ENCODE peak calls at places on chromosome 6, in seven cellular contexts. One of them, this sample, is unnamed.

GRCh38 chr6:148044261-148044731 is 298.3 kb upstream of the SASH1 start:
- DNase-seq in HCT116: no peak
- DNase-seq in B cell: no peak
- DNase-seq in astrocyte of the spinal cord: peak
- DNase-seq in Calu3: no peak
- DNase-seq in cardiac muscle cell: no peak
- DNase-seq in breast epithelium: no peak
- DNase-seq in this sample: no peak

GRCh38 chr6:35973670-35974222 is 50.7 kb downstream of the SLC26A8 start:
- DNase-seq in HCT116: no peak
- DNase-seq in B cell: no peak
- DNase-seq in astrocyte of the spinal cord: no peak
- DNase-seq in Calu3: peak
- DNase-seq in cardiac muscle cell: no peak
- DNase-seq in breast epithelium: no peak
- DNase-seq in this sample: no peak

GRCh38 chr6:52609968-52610367 is 33.1 kb upstream of the TRAM2 start:
- DNase-seq in HCT116: no peak
- DNase-seq in B cell: no peak
- DNase-seq in astrocyte of the spinal cord: no peak
- DNase-seq in Calu3: no peak
- DNase-seq in cardiac muscle cell: no peak
- DNase-seq in breast epithelium: no peak
- DNase-seq in this sample: no peak

GRCh38 chr6:98516869-98517268 is 317.5 kb upstream of the POU3F2 start:
- DNase-seq in HCT116: no peak
- DNase-seq in B cell: no peak
- DNase-seq in astrocyte of the spinal cord: no peak
- DNase-seq in Calu3: no peak
- DNase-seq in cardiac muscle cell: no peak
- DNase-seq in breast epithelium: no peak
- DNase-seq in this sample: no peak

GRCh38 chr6:41088451-41088850 is 15.7 kb downstream of the NFYA start:
- DNase-seq in HCT116: no peak
- DNase-seq in B cell: no peak
- DNase-seq in astrocyte of the spinal cord: peak
- DNase-seq in Calu3: no peak
- DNase-seq in cardiac muscle cell: no peak
- DNase-seq in breast epithelium: peak
- DNase-seq in this sample: no peak

GRCh38 chr6:140857734-140858380 is 1274.9 kb upstream of the GJE1 start:
- DNase-seq in HCT116: peak
- DNase-seq in B cell: no peak
- DNase-seq in astrocyte of the spinal cord: peak
- DNase-seq in Calu3: no peak
- DNase-seq in cardiac muscle cell: no peak
- DNase-seq in breast epithelium: no peak
- DNase-seq in this sample: no peak

GRCh38 chr6:10495014-10495413 is 26.1 kb upstream of the GCNT2 start:
- DNase-seq in HCT116: no peak
- DNase-seq in B cell: no peak
- DNase-seq in astrocyte of the spinal cord: no peak
- DNase-seq in Calu3: no peak
- DNase-seq in cardiac muscle cell: no peak
- DNase-seq in breast epithelium: no peak
- DNase-seq in this sample: no peak

GRCh38 chr6:136550045-136550329 is 235 bp downstream of the MAP7 start:
- DNase-seq in HCT116: no peak
- DNase-seq in B cell: no peak
- DNase-seq in astrocyte of the spinal cord: no peak
- DNase-seq in Calu3: no peak
- DNase-seq in cardiac muscle cell: peak
- DNase-seq in breast epithelium: no peak
- DNase-seq in this sample: no peak

GRCh38 chr6:36625161-36625919 is 31.2 kb downstream of the SRSF3 start:
- DNase-seq in HCT116: no peak
- DNase-seq in B cell: no peak
- DNase-seq in astrocyte of the spinal cord: peak
- DNase-seq in Calu3: no peak
- DNase-seq in cardiac muscle cell: no peak
- DNase-seq in breast epithelium: no peak
- DNase-seq in this sample: no peak

GRCh38 chr6:144744720-144745119 is 459.6 kb downstream of the UTRN start:
- DNase-seq in HCT116: no peak
- DNase-seq in B cell: no peak
- DNase-seq in astrocyte of the spinal cord: no peak
- DNase-seq in Calu3: no peak
- DNase-seq in cardiac muscle cell: no peak
- DNase-seq in breast epithelium: no peak
- DNase-seq in this sample: no peak

GRCh38 chr6:146700078-146700686 is 101.4 kb downstream of the ADGB start:
- DNase-seq in HCT116: peak
- DNase-seq in B cell: peak
- DNase-seq in astrocyte of the spinal cord: peak
- DNase-seq in Calu3: peak
- DNase-seq in cardiac muscle cell: peak
- DNase-seq in breast epithelium: peak
- DNase-seq in this sample: peak

GRCh38 chr6:12331474-12331873 is 41.3 kb downstream of the EDN1 start:
- DNase-seq in HCT116: no peak
- DNase-seq in B cell: no peak
- DNase-seq in astrocyte of the spinal cord: no peak
- DNase-seq in Calu3: no peak
- DNase-seq in cardiac muscle cell: no peak
- DNase-seq in breast epithelium: no peak
- DNase-seq in this sample: no peak

GRCh38 chr6:74891358-74891811 is 314.5 kb downstream of the COL12A1 start:
- DNase-seq in HCT116: no peak
- DNase-seq in B cell: no peak
- DNase-seq in astrocyte of the spinal cord: peak
- DNase-seq in Calu3: no peak
- DNase-seq in cardiac muscle cell: no peak
- DNase-seq in breast epithelium: no peak
- DNase-seq in this sample: no peak

GRCh38 chr6:109455161-109455501 is 441 bp downstream of the MICAL1 start:
- DNase-seq in HCT116: no peak
- DNase-seq in B cell: no peak
- DNase-seq in astrocyte of the spinal cord: no peak
- DNase-seq in Calu3: peak
- DNase-seq in cardiac muscle cell: no peak
- DNase-seq in breast epithelium: no peak
- DNase-seq in this sample: no peak

GRCh38 chr6:98787961-98788360 is 46.4 kb upstream of the POU3F2 start:
- DNase-seq in HCT116: no peak
- DNase-seq in B cell: no peak
- DNase-seq in astrocyte of the spinal cord: no peak
- DNase-seq in Calu3: no peak
- DNase-seq in cardiac muscle cell: peak
- DNase-seq in breast epithelium: no peak
- DNase-seq in this sample: no peak

GRCh38 chr6:66926060-66926459 is 1219.0 kb upstream of the EYS start:
- DNase-seq in HCT116: peak
- DNase-seq in B cell: no peak
- DNase-seq in astrocyte of the spinal cord: no peak
- DNase-seq in Calu3: no peak
- DNase-seq in cardiac muscle cell: no peak
- DNase-seq in breast epithelium: no peak
- DNase-seq in this sample: no peak

GRCh38 chr6:108526739-108527174 is 34.0 kb upstream of the FOXO3 start:
- DNase-seq in HCT116: no peak
- DNase-seq in B cell: peak
- DNase-seq in astrocyte of the spinal cord: peak
- DNase-seq in Calu3: no peak
- DNase-seq in cardiac muscle cell: peak
- DNase-seq in breast epithelium: no peak
- DNase-seq in this sample: no peak

GRCh38 chr6:38933426-38933825 is 115.2 kb upstream of the GLP1R start:
- DNase-seq in HCT116: peak
- DNase-seq in B cell: no peak
- DNase-seq in astrocyte of the spinal cord: peak
- DNase-seq in Calu3: peak
- DNase-seq in cardiac muscle cell: no peak
- DNase-seq in breast epithelium: no peak
- DNase-seq in this sample: no peak

GRCh38 chr6:45568626-45569025 is 190.9 kb upstream of the SUPT3H start:
- DNase-seq in HCT116: no peak
- DNase-seq in B cell: no peak
- DNase-seq in astrocyte of the spinal cord: no peak
- DNase-seq in Calu3: no peak
- DNase-seq in cardiac muscle cell: no peak
- DNase-seq in breast epithelium: no peak
- DNase-seq in this sample: no peak

GRCh38 chr6:108637963-108638362 is 77.2 kb downstream of the FOXO3 start:
- DNase-seq in HCT116: no peak
- DNase-seq in B cell: no peak
- DNase-seq in astrocyte of the spinal cord: no peak
- DNase-seq in Calu3: no peak
- DNase-seq in cardiac muscle cell: no peak
- DNase-seq in breast epithelium: no peak
- DNase-seq in this sample: no peak

GRCh38 chr6:17640477-17640917 is 40.4 kb downstream of the FAM8A1 start:
- DNase-seq in HCT116: no peak
- DNase-seq in B cell: no peak
- DNase-seq in astrocyte of the spinal cord: no peak
- DNase-seq in Calu3: no peak
- DNase-seq in cardiac muscle cell: no peak
- DNase-seq in breast epithelium: no peak
- DNase-seq in this sample: no peak

GRCh38 chr6:139172151-139172550 is 37.3 kb downstream of the HECA start:
- DNase-seq in HCT116: no peak
- DNase-seq in B cell: no peak
- DNase-seq in astrocyte of the spinal cord: no peak
- DNase-seq in Calu3: no peak
- DNase-seq in cardiac muscle cell: no peak
- DNase-seq in breast epithelium: no peak
- DNase-seq in this sample: no peak
- TF ChIP-seq CTCF in HCT116: no peak
- TF ChIP-seq CTCF in B cell: no peak
- TF ChIP-seq CTCF in astrocyte of the spinal cord: no peak
- TF ChIP-seq CTCF in Calu3: no peak
- TF ChIP-seq CTCF in cardiac muscle cell: no peak
- TF ChIP-seq CTCF in breast epithelium: no peak
- TF ChIP-seq CTCF in this sample: no peak

DNA sequence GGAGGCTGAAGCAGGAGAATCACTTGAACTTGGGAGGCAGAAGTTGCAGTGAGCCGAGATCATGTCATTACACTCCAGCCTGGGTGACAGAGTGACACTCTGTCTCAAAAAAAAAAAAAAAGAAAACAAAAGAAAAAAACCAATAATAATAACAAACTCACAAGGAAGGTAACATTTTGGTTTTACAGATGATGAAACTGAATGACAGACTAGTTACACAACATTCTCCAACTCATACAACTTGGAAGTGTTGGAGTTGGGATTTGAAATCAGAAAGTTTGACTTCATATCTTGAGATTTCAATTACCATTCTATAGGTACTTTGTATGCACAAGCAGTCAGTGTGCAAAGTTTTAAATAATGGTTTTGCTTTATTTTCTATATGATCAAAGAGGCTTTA is 10.2 kb downstream of the TPD52L1 start:
- DNase-seq in HCT116: no peak
- DNase-seq in B cell: no peak
- DNase-seq in astrocyte of the spinal cord: no peak
- DNase-seq in Calu3: no peak
- DNase-seq in cardiac muscle cell: no peak
- DNase-seq in breast epithelium: no peak
- DNase-seq in this sample: no peak
- TF ChIP-seq CTCF in HCT116: no peak
- TF ChIP-seq CTCF in B cell: no peak
- TF ChIP-seq CTCF in astrocyte of the spinal cord: no peak
- TF ChIP-seq CTCF in Calu3: no peak
- TF ChIP-seq CTCF in cardiac muscle cell: no peak
- TF ChIP-seq CTCF in breast epithelium: no peak
- TF ChIP-seq CTCF in this sample: no peak

DNA sequence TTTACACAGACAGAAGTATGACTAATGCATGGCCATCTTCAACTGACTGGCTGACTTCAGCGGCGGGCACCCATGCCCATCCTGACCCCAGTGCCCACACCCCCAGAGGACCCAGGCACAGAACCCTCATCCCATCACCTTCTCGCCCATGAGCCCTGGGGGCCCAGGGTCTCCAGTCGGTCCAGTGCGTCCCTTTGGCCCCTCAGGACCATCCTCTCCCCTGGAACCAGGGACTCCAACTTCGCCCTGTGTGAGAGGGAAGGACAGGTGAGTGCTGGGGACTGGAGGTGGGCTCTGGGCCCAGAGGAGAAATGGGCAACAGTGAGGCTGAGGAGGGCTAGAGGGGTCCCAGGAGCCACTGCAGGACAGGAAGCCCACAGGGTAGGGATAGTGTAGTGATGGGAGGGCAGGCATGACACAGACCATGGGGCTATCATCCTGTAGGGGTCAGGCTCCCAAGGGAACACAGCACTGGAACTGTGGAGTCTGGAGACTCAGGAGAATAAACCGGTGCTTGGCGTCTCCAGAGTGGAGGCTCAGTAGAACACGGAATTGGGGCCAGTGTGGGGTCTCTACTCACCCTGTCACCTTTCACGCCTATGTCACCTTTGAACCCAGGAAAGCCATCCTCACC is 16.7 kb downstream of the COL11A2 start:
- DNase-seq in HCT116: no peak
- DNase-seq in B cell: no peak
- DNase-seq in astrocyte of the spinal cord: no peak
- DNase-seq in Calu3: no peak
- DNase-seq in cardiac muscle cell: no peak
- DNase-seq in breast epithelium: no peak
- DNase-seq in this sample: no peak
- TF ChIP-seq CTCF in HCT116: peak
- TF ChIP-seq CTCF in B cell: no peak
- TF ChIP-seq CTCF in astrocyte of the spinal cord: peak
- TF ChIP-seq CTCF in Calu3: no peak
- TF ChIP-seq CTCF in cardiac muscle cell: no peak
- TF ChIP-seq CTCF in breast epithelium: no peak
- TF ChIP-seq CTCF in this sample: no peak

GRCh38 chr6:157158897-157159296 is 164.4 kb downstream of the TMEM242 start:
- DNase-seq in HCT116: no peak
- DNase-seq in B cell: no peak
- DNase-seq in astrocyte of the spinal cord: no peak
- DNase-seq in Calu3: no peak
- DNase-seq in cardiac muscle cell: peak
- DNase-seq in breast epithelium: no peak
- DNase-seq in this sample: no peak
- TF ChIP-seq CTCF in HCT116: peak
- TF ChIP-seq CTCF in B cell: no peak
- TF ChIP-seq CTCF in astrocyte of the spinal cord: no peak
- TF ChIP-seq CTCF in Calu3: no peak
- TF ChIP-seq CTCF in cardiac muscle cell: peak
- TF ChIP-seq CTCF in breast epithelium: no peak
- TF ChIP-seq CTCF in this sample: no peak

GRCh38 chr6:50259903-50260302 is 210.2 kb upstream of the DEFB112 start:
- DNase-seq in HCT116: no peak
- DNase-seq in B cell: no peak
- DNase-seq in astrocyte of the spinal cord: no peak
- DNase-seq in Calu3: no peak
- DNase-seq in cardiac muscle cell: no peak
- DNase-seq in breast epithelium: no peak
- DNase-seq in this sample: no peak

GRCh38 chr6:50270427-50270826 is 220.7 kb upstream of the DEFB112 start:
- DNase-seq in HCT116: no peak
- DNase-seq in B cell: no peak
- DNase-seq in astrocyte of the spinal cord: no peak
- DNase-seq in Calu3: no peak
- DNase-seq in cardiac muscle cell: no peak
- DNase-seq in breast epithelium: no peak
- DNase-seq in this sample: no peak

GRCh38 chr6:50264995-50265571 is 215.4 kb upstream of the DEFB112 start:
- DNase-seq in HCT116: no peak
- DNase-seq in B cell: no peak
- DNase-seq in astrocyte of the spinal cord: no peak
- DNase-seq in Calu3: peak
- DNase-seq in cardiac muscle cell: peak
- DNase-seq in breast epithelium: no peak
- DNase-seq in this sample: no peak
- TF ChIP-seq CTCF in HCT116: no peak
- TF ChIP-seq CTCF in B cell: no peak
- TF ChIP-seq CTCF in astrocyte of the spinal cord: no peak
- TF ChIP-seq CTCF in Calu3: peak
- TF ChIP-seq CTCF in cardiac muscle cell: no peak
- TF ChIP-seq CTCF in breast epithelium: no peak
- TF ChIP-seq CTCF in this sample: no peak